ENCODE peak calls at places on chromosomes 13 and 19, in seven cellular contexts. V, E, X, T, Y, J and M are unnamed samples.

GRCh38 chr19:29088761-29089160 is 124.2 kb downstream of the UQCRFS1 start:
- DNase-seq in V (no peak), Y (no peak), E (no peak), X (no peak), T (no peak), J (no peak), M (no peak)

GRCh38 chr19:31397308-31397707 is 48.1 kb upstream of the TSHZ3 start:
- DNase-seq in J (no peak), T (no peak), X (no peak), E (no peak), V (no peak), Y (no peak), M (no peak)

GRCh38 chr19:33229962-33230361 is 4.3 kb upstream of the SLC7A10 start:
- DNase-seq in T (no peak), J (no peak), Y (no peak), E (no peak), V (no peak), X (no peak), M (no peak)

GRCh38 chr13:112968910-112969691 is at the start of gene MCF2L:
- DNase-seq in T (peak; percentile 5), J (no peak), E (no peak), Y (no peak), V (peak; percentile 53), X (no peak), M (peak; percentile 52)

GRCh38 chr19:18795540-18795939 is 4.4 kb upstream of the COMP start:
- DNase-seq in E (no peak), T (no peak), V (no peak), X (no peak), Y (no peak), J (no peak), M (no peak)

GRCh38 chr13:26062853-26063444 is 11.1 kb upstream of the SHISA2 start:
- DNase-seq in X (no peak), T (peak; percentile 11), Y (peak; percentile 53), V (no peak), J (no peak), E (peak; percentile 71), M (no peak)

GRCh38 chr19:45123440-45123850 is 30.5 kb downstream of the PPP1R37 start:
- DNase-seq in T (no peak), E (no peak), X (no peak), V (no peak), Y (peak; percentile 47), J (no peak), M (no peak)

GRCh38 chr13:94479559-94480095 is at the start of gene DCT:
- DNase-seq in J (no peak), E (no peak), Y (no peak), T (no peak), V (no peak), X (no peak), M (no peak)

GRCh38 chr13:22883961-22884360 is 296.8 kb upstream of the SGCG start:
- DNase-seq in V (no peak), T (no peak), J (no peak), E (no peak), Y (no peak), X (no peak), M (no peak)

GRCh38 chr19:55373993-55374757 is 2.5 kb upstream of the TMEM190 start:
- DNase-seq in J (no peak), T (no peak), E (no peak), Y (no peak), V (no peak), X (no peak), M (no peak)

GRCh38 chr13:112441226-112441625 is 65.1 kb downstream of the SPACA7 start:
- DNase-seq in E (no peak), J (no peak), V (no peak), Y (no peak), X (peak; percentile 40), T (no peak), M (no peak)

DNA sequence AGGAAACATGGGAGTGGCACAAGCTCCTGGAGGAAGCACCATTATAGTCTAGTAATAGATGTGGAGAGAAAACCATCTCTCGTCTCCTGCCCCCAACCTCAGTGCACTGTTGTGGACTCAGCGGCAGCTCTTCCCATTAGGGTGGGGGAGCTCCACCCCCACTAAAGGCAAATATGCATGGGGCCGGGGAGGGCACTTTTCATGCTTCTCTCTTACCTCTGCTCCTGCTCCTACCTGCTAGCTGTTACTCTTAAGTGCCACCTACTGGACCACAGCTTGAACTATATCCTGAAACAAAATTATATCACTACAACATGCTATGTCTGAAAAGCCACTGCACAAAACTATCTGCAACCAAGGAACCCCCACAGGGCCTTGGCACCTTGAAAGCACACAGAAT is 112.6 kb upstream of the DACH1 start:
- DNase-seq in E (no peak), J (no peak), X (no peak), T (no peak), V (no peak), Y (peak; percentile 12), M (no peak)
- TF ChIP-seq CTCF in E (peak; percentile 41), J (peak; percentile 57), X (no peak), T (peak; percentile 21), V (no peak), Y (peak; percentile 72), M (no peak)

GRCh38 chr19:43766755-43767043 is 11.9 kb upstream of the SMG9 start:
- DNase-seq in J (no peak), E (no peak), T (no peak), Y (no peak), X (no peak), V (no peak), M (no peak)
- TF ChIP-seq CTCF in J (no peak), E (no peak), T (no peak), Y (no peak), X (no peak), V (peak; percentile 11), M (peak; percentile 20)

GRCh38 chr13:41905600-41906254 is 55.2 kb downstream of the VWA8 start:
- DNase-seq in E (no peak), V (no peak), J (no peak), X (no peak), T (peak; percentile 30), Y (peak; percentile 45), M (no peak)
- TF ChIP-seq CTCF in E (peak; percentile 47), V (peak; percentile 76), J (peak; percentile 70), X (no peak), T (peak; percentile 50), Y (peak; percentile 79), M (no peak)

DNA sequence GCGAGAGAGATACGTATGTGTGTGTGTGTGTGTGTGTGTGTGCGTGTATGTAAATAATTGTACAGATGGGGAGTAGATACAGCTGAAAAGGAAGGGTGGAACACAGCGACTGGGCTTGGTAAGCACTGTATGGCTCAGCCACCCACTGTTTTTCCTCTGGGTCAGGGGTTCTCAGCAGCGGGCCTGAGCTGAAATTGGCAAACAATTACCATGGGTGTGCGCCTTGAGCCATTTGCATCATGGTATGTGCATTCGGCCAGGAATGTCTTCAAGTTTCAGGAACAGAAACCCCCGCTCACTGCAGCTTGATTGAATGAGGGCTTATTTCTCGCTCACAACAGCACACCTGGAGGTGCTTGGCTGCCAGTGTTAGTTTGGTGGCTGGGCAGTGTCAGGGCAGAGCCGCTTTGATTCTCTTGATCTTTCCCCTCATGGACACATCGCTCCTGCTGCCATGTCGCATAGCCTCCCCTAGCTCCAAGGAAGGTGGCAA is 126.7 kb downstream of the SIPA1L3 start:
- DNase-seq in V (no peak), Y (no peak), T (no peak), J (no peak), X (no peak), E (no peak), M (no peak)
- TF ChIP-seq CTCF in V (no peak), Y (no peak), T (no peak), J (no peak), X (no peak), E (peak; percentile 14), M (no peak)

DNA sequence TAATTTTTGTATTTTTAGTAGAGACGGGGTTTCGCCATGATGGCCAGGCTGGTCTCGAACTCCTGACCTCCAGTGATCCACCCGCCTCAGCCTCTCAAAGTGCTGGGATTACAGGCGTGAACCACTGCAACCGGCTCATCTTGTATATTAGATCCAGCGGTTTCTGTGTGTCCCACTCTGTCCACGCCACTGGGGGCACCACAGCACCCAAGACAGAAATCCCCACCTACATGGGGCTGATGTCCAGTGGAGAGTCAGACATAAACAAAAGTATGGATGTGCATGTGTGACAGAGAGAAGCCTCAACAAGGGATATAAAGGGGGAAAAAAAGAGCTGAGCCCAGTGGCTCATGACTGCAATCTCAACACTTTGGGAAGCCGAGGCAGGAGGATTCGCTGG is 65.8 kb upstream of the ADGRE5 start:
- DNase-seq in T (no peak), X (no peak), E (no peak), Y (no peak), J (no peak), V (no peak), M (no peak)
- TF ChIP-seq CTCF in T (no peak), X (no peak), E (peak; percentile 19), Y (no peak), J (peak; percentile 43), V (no peak), M (no peak)

GRCh38 chr13:78586706-78587105 is 16.6 kb downstream of the POU4F1 start:
- DNase-seq in T (no peak), X (no peak), V (no peak), J (no peak), Y (no peak), E (no peak), M (no peak)
- TF ChIP-seq CTCF in T (no peak), X (no peak), V (no peak), J (peak; percentile 57), Y (peak; percentile 33), E (peak; percentile 26), M (no peak)

DNA sequence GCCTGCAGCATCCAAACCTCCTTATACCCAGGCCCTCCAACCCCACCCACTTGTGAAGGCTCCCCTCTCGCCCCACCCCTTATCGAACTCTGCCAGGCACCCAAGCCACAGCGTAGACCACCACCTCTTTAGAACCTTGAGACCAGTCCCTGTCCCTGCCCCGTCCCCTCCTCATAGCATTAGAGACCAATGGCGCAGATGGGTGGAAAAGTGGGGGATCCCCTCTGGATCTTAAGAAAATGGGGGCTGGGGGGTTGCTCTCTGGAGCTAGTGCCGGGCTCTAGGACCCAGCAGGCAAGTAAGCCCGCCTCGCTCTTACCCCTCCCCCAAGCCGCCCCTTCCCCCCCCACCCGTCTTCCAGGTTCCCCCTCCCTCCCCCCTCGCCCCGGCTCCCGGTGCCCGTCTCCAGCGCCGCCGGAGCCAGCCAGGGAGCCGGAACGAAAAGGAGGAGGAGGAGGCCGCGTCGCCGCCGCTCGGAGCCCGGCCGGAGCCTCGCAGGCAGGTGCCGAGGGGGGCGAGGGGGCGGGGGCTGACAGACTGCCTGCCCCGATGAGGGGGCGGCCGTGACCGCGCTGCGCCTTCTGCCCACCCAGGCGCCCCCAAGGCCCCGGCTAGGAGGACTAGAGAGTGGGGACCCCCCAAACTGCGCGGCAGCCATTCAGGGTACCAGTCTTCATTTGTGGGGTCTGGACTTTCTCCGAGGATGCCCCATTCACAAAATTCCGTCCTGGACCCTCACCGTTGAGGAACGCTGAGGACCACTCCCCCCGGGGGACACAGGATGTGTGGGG is at the start of gene SPRED3:
- DNase-seq in E (no peak), T (no peak), V (no peak), Y (no peak), X (no peak), J (no peak), M (peak; percentile 59)
- TF ChIP-seq CTCF in E (no peak), T (no peak), V (no peak), Y (no peak), X (no peak), J (no peak), M (no peak)